ENCODE peak calls at places on chromosomes 13 and 19, in seven cellular contexts. P is brain microvascular endothelial cell, F is mucosa of descending colon, B is heart right ventricle, I is epithelial cell of esophagus, O is mammary epithelial cell, G is AG09309. A is an unnamed sample.

GRCh38 chr19:8458380-8458779 is 13.6 kb downstream of the HNRNPM start:
- DNase-seq in B (no peak), P (no peak), O (no peak), I (no peak), F (no peak), G (no peak), A (no peak)

GRCh38 chr13:57682128-57682716 is 50.7 kb downstream of the PCDH17 start:
- DNase-seq in F (no peak), B (no peak), P (no peak), G (no peak), I (no peak), O (no peak), A (no peak)

GRCh38 chr13:49292742-49293498 is 45.2 kb downstream of the CDADC1 start:
- DNase-seq in F (no peak), O (no peak), I (no peak), B (peak; percentile 66), P (peak; percentile 79), G (no peak), A (no peak)

GRCh38 chr19:37905936-37906867 is at the start of gene WDR87:
- DNase-seq in P (no peak), O (peak; percentile 31), F (peak; percentile 80), G (no peak), I (peak; percentile 44), B (no peak), A (peak; percentile 71)

GRCh38 chr19:29873024-29873800 is 61.4 kb downstream of the CCNE1 start:
- DNase-seq in I (peak; percentile 24), O (no peak), B (peak; percentile 32), G (no peak), P (no peak), F (no peak), A (peak; percentile 91)

GRCh38 chr19:10812196-10812595 is 23.8 kb downstream of the TMED1 start:
- DNase-seq in I (no peak), P (no peak), G (no peak), B (no peak), O (no peak), F (no peak), A (no peak)

GRCh38 chr19:1037553-1038115 is 2.3 kb upstream of the ABCA7 start:
- DNase-seq in O (no peak), I (no peak), B (no peak), G (no peak), F (peak; percentile 67), P (no peak), A (no peak)

GRCh38 chr19:3753631-3754410 is 7.7 kb downstream of the APBA3 start:
- DNase-seq in F (no peak), I (no peak), G (no peak), P (no peak), B (no peak), O (no peak), A (no peak)

GRCh38 chr13:23996456-23996855 is 99.2 kb upstream of the C1QTNF9B start:
- DNase-seq in F (no peak), O (no peak), G (no peak), I (no peak), P (no peak), B (no peak), A (no peak)

GRCh38 chr13:49877629-49878218 is 58.4 kb downstream of the SPRYD7 start:
- DNase-seq in I (no peak), P (no peak), B (no peak), O (peak; percentile 14), F (no peak), G (no peak), A (no peak)

GRCh38 chr13:109146912-109147624 is 517.7 kb downstream of the MYO16 start:
- DNase-seq in P (peak; percentile 70), O (peak; percentile 97), I (peak; percentile 95), B (no peak), F (no peak), G (peak; percentile 66), A (no peak)

GRCh38 chr13:80337011-80337688 is 3.8 kb downstream of the SPRY2 start:
- DNase-seq in I (peak; percentile 11), F (no peak), G (no peak), B (no peak), O (peak; percentile 51), P (no peak), A (no peak)

GRCh38 chr19:51368366-51369282 is at the start of gene CLDND2:
- DNase-seq in F (no peak), P (no peak), G (no peak), O (no peak), B (no peak), I (no peak), A (no peak)

GRCh38 chr13:51590231-51590630 is 6.0 kb downstream of the WDFY2 start:
- DNase-seq in G (no peak), P (no peak), I (no peak), F (no peak), B (no peak), O (no peak), A (no peak)

GRCh38 chr19:49805822-49806612 is 7.1 kb downstream of the FUZ start:
- DNase-seq in O (no peak), I (no peak), P (no peak), B (no peak), F (no peak), G (no peak), A (no peak)

GRCh38 chr19:41226053-41226873 is 7.2 kb downstream of the AXL start:
- DNase-seq in P (peak; percentile 66), I (peak; percentile 78), G (peak; percentile 67), B (peak; percentile 61), F (peak; percentile 71), O (no peak), A (peak; percentile 64)
- TF ChIP-seq CTCF in P (no peak), I (no peak), G (no peak), B (no peak), F (no peak), O (no peak), A (no peak)

GRCh38 chr19:2579678-2580280 is 103.9 kb downstream of the GADD45B start:
- DNase-seq in G (no peak), O (no peak), I (no peak), P (no peak), F (no peak), B (no peak), A (no peak)
- TF ChIP-seq CTCF in G (no peak), O (no peak), I (no peak), P (no peak), F (no peak), B (no peak), A (no peak)

GRCh38 chr13:45416521-45417125 is 1.6 kb downstream of the SLC25A30 start:
- DNase-seq in I (no peak), P (no peak), O (no peak), F (no peak), B (no peak), G (no peak), A (no peak)

GRCh38 chr13:45417790-45418534 is at the start of gene SLC25A30:
- DNase-seq in F (peak; percentile 97), P (peak; percentile 87), I (peak; percentile 92), O (peak; percentile 87), G (peak; percentile 44), B (peak; percentile 96), A (peak; percentile 90)

GRCh38 chr13:45415112-45415511 is 3.1 kb downstream of the SLC25A30 start:
- DNase-seq in F (no peak), I (no peak), B (no peak), P (no peak), G (no peak), O (no peak), A (no peak)

GRCh38 chr13:45422731-45423130 is 4.6 kb upstream of the SLC25A30 start:
- DNase-seq in I (no peak), B (no peak), O (no peak), P (no peak), F (no peak), G (no peak), A (no peak)

GRCh38 chr13:45419945-45420344 is 1.8 kb upstream of the SLC25A30 start:
- DNase-seq in G (no peak), B (no peak), F (no peak), P (no peak), I (no peak), O (no peak), A (no peak)
- TF ChIP-seq CTCF in G (no peak), B (no peak), F (no peak), P (no peak), I (no peak), O (no peak), A (no peak)

GRCh38 chr19:39412867-39413268 is 399 bp downstream of the PLEKHG2 start:
- DNase-seq in I (no peak), P (no peak), F (no peak), O (no peak), G (no peak), B (no peak), A (no peak)
- TF ChIP-seq CTCF in I (no peak), P (no peak), F (no peak), O (no peak), G (no peak), B (no peak), A (no peak)

DNA sequence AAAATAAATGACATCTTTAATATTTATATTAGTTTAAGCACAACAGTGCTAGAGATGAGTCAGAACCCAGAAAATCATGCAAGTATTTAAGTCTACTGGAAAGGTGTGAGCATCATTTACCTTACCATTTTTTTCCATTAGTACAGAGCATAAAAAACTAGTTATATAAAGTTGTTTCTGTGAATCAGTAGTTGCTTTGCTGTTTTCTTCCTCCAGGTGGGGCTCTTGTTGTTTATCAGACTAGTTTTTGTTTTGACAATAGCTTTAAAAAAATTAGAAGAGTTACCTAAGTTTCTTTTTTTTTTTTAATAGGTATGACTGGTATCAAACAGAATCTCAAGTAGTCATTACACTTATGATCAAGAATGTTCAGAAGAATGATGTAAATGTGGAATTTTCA is 12.7 kb downstream of the SUGT1 start:
- DNase-seq in B (no peak), I (peak; percentile 56), P (no peak), F (no peak), G (no peak), O (peak; percentile 37), A (peak; percentile 13)
- TF ChIP-seq CTCF in B (peak; percentile 50), I (peak; percentile 54), P (peak; percentile 33), F (no peak), G (peak; percentile 37), O (peak; percentile 53), A (no peak)

DNA sequence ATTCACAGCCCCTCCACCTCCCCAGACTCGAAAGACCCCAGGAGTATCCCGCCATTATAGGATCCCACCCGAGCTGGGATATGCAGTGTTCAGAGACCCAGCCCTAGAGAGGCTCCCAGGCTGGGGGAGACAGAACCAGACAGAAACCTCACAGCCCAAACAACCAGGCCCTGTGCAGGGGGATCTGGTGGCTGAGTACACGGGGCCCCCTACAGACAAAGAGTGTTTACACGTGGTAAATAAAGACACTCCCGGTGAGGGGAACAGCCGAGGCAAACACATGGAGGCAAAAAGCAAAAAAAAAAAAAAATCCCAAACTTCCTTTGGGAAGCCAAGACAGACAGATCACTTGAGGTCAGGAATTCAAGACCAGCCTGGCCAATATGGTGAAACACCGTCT is 25.1 kb downstream of the TINCR start:
- DNase-seq in F (no peak), G (no peak), O (no peak), P (no peak), I (no peak), B (no peak), A (no peak)
- TF ChIP-seq CTCF in F (no peak), G (no peak), O (peak; percentile 33), P (peak; percentile 20), I (no peak), B (no peak), A (no peak)

GRCh38 chr19:39187552-39187943 is 9.2 kb upstream of the NCCRP1 start:
- DNase-seq in B (no peak), P (no peak), G (no peak), O (no peak), I (no peak), F (no peak), A (no peak)
- TF ChIP-seq CTCF in B (no peak), P (no peak), G (no peak), O (no peak), I (no peak), F (no peak), A (peak; percentile 14)

A was measured in GM20000.